ENCODE peak calls at places on chromosomes 6 and 20, in seven cellular contexts. One of them, this sample, is unnamed.

GRCh38 chr6:100266512-100266911 is 198.2 kb downstream of the SIM1 start:
- DNase-seq in SK-N-SH: no peak
- DNase-seq in hepatocyte: no peak
- DNase-seq in HCT116: no peak
- DNase-seq in OCI-LY7: no peak
- DNase-seq in MM.1S: no peak
- DNase-seq in GM23248: no peak
- DNase-seq in this sample: peak; percentile 16

GRCh38 chr6:72535124-72535523 is 86.7 kb upstream of the KCNQ5 start:
- DNase-seq in SK-N-SH: no peak
- DNase-seq in HCT116: no peak
- DNase-seq in hepatocyte: no peak
- DNase-seq in MM.1S: no peak
- DNase-seq in OCI-LY7: no peak
- DNase-seq in GM23248: no peak
- DNase-seq in this sample: peak; percentile 54

GRCh38 chr6:56038764-56039163 is 163.4 kb upstream of the BMP5 start:
- DNase-seq in OCI-LY7: no peak
- DNase-seq in GM23248: no peak
- DNase-seq in HCT116: no peak
- DNase-seq in MM.1S: no peak
- DNase-seq in hepatocyte: no peak
- DNase-seq in SK-N-SH: no peak
- DNase-seq in this sample: no peak

GRCh38 chr20:32470025-32470861 is 112.1 kb downstream of the ASXL1 start:
- DNase-seq in hepatocyte: peak; percentile 80
- DNase-seq in GM23248: peak; percentile 29
- DNase-seq in SK-N-SH: peak; percentile 75
- DNase-seq in HCT116: peak; percentile 16
- DNase-seq in MM.1S: peak; percentile 31
- DNase-seq in OCI-LY7: peak; percentile 61
- DNase-seq in this sample: peak; percentile 87

GRCh38 chr6:84052204-84052882 is 18.8 kb downstream of the MRAP2 start:
- DNase-seq in HCT116: no peak
- DNase-seq in OCI-LY7: no peak
- DNase-seq in SK-N-SH: peak; percentile 52
- DNase-seq in hepatocyte: peak; percentile 53
- DNase-seq in GM23248: peak; percentile 80
- DNase-seq in MM.1S: no peak
- DNase-seq in this sample: peak; percentile 89

GRCh38 chr6:15569035-15569995 is 93.5 kb downstream of the DTNBP1 start:
- DNase-seq in MM.1S: no peak
- DNase-seq in hepatocyte: no peak
- DNase-seq in GM23248: no peak
- DNase-seq in OCI-LY7: no peak
- DNase-seq in SK-N-SH: no peak
- DNase-seq in HCT116: no peak
- DNase-seq in this sample: peak; percentile 70

GRCh38 chr6:435442-436307 is 44.1 kb downstream of the IRF4 start:
- DNase-seq in HCT116: no peak
- DNase-seq in MM.1S: no peak
- DNase-seq in OCI-LY7: no peak
- DNase-seq in GM23248: peak; percentile 30
- DNase-seq in SK-N-SH: peak; percentile 2
- DNase-seq in hepatocyte: no peak
- DNase-seq in this sample: no peak

GRCh38 chr20:35344354-35344837 is 52.2 kb upstream of the FAM83C start:
- DNase-seq in MM.1S: no peak
- DNase-seq in hepatocyte: peak; percentile 76
- DNase-seq in HCT116: no peak
- DNase-seq in GM23248: peak; percentile 76
- DNase-seq in OCI-LY7: no peak
- DNase-seq in SK-N-SH: peak; percentile 37
- DNase-seq in this sample: no peak

GRCh38 chr20:17875106-17875980 is 93.3 kb downstream of the SNX5 start:
- DNase-seq in MM.1S: no peak
- DNase-seq in hepatocyte: peak; percentile 92
- DNase-seq in HCT116: no peak
- DNase-seq in SK-N-SH: no peak
- DNase-seq in OCI-LY7: no peak
- DNase-seq in GM23248: peak; percentile 75
- DNase-seq in this sample: no peak

GRCh38 chr6:105250523-105250922 is 70.7 kb upstream of the POPDC3 start:
- DNase-seq in SK-N-SH: no peak
- DNase-seq in MM.1S: no peak
- DNase-seq in OCI-LY7: no peak
- DNase-seq in GM23248: peak; percentile 39
- DNase-seq in hepatocyte: peak; percentile 46
- DNase-seq in HCT116: no peak
- DNase-seq in this sample: no peak

GRCh38 chr6:30880563-30881252 is 3.6 kb upstream of the DDR1 start:
- DNase-seq in hepatocyte: no peak
- DNase-seq in SK-N-SH: peak; percentile 48
- DNase-seq in OCI-LY7: no peak
- DNase-seq in GM23248: no peak
- DNase-seq in MM.1S: no peak
- DNase-seq in HCT116: no peak
- DNase-seq in this sample: peak; percentile 93

GRCh38 chr20:19015326-19015725 is 197.1 kb upstream of the SLC24A3 start:
- DNase-seq in SK-N-SH: no peak
- DNase-seq in hepatocyte: no peak
- DNase-seq in GM23248: no peak
- DNase-seq in MM.1S: no peak
- DNase-seq in OCI-LY7: no peak
- DNase-seq in HCT116: no peak
- DNase-seq in this sample: no peak

GRCh38 chr6:132369526-132369925 is 31.7 kb downstream of the MOXD1 start:
- DNase-seq in hepatocyte: no peak
- DNase-seq in OCI-LY7: no peak
- DNase-seq in SK-N-SH: no peak
- DNase-seq in MM.1S: no peak
- DNase-seq in HCT116: no peak
- DNase-seq in GM23248: peak; percentile 95
- DNase-seq in this sample: no peak

GRCh38 chr20:63321148-63321831 is 28.3 kb downstream of the COL20A1 start:
- DNase-seq in HCT116: no peak
- DNase-seq in OCI-LY7: no peak
- DNase-seq in GM23248: peak; percentile 77
- DNase-seq in hepatocyte: peak; percentile 52
- DNase-seq in MM.1S: no peak
- DNase-seq in SK-N-SH: no peak
- DNase-seq in this sample: no peak

GRCh38 chr6:31175961-31176360 is 5.5 kb upstream of the POU5F1 start:
- DNase-seq in HCT116: no peak
- DNase-seq in MM.1S: no peak
- DNase-seq in SK-N-SH: no peak
- DNase-seq in hepatocyte: no peak
- DNase-seq in GM23248: peak; percentile 69
- DNase-seq in OCI-LY7: no peak
- DNase-seq in this sample: no peak

GRCh38 chr6:134063121-134063965 is 10.9 kb upstream of the SLC2A12 start:
- DNase-seq in HCT116: no peak
- DNase-seq in hepatocyte: no peak
- DNase-seq in MM.1S: no peak
- DNase-seq in OCI-LY7: no peak
- DNase-seq in GM23248: no peak
- DNase-seq in SK-N-SH: no peak
- DNase-seq in this sample: peak; percentile 79

GRCh38 chr6:70790483-70790882 is 122.8 kb downstream of the SMAP1 start:
- DNase-seq in OCI-LY7: no peak
- DNase-seq in HCT116: no peak
- DNase-seq in hepatocyte: no peak
- DNase-seq in MM.1S: no peak
- DNase-seq in GM23248: peak; percentile 43
- DNase-seq in SK-N-SH: no peak
- DNase-seq in this sample: no peak

GRCh38 chr6:170369439-170369838 is 62.9 kb downstream of the FAM120B start:
- DNase-seq in hepatocyte: no peak
- DNase-seq in HCT116: no peak
- DNase-seq in MM.1S: no peak
- DNase-seq in OCI-LY7: no peak
- DNase-seq in SK-N-SH: no peak
- DNase-seq in GM23248: no peak
- DNase-seq in this sample: no peak

GRCh38 chr20:63051911-63052310 is 45.1 kb upstream of the BHLHE23 start:
- DNase-seq in hepatocyte: no peak
- DNase-seq in OCI-LY7: no peak
- DNase-seq in SK-N-SH: no peak
- DNase-seq in MM.1S: no peak
- DNase-seq in HCT116: no peak
- DNase-seq in GM23248: no peak
- DNase-seq in this sample: no peak

GRCh38 chr20:57503035-57503658 is 21.8 kb downstream of the CTCFL start:
- DNase-seq in GM23248: no peak
- DNase-seq in MM.1S: no peak
- DNase-seq in HCT116: no peak
- DNase-seq in SK-N-SH: no peak
- DNase-seq in OCI-LY7: no peak
- DNase-seq in hepatocyte: no peak
- DNase-seq in this sample: no peak

GRCh38 chr6:56690519-56691200 is 48.0 kb upstream of the DST start:
- DNase-seq in SK-N-SH: no peak
- DNase-seq in MM.1S: no peak
- DNase-seq in hepatocyte: no peak
- DNase-seq in OCI-LY7: no peak
- DNase-seq in GM23248: peak; percentile 89
- DNase-seq in HCT116: no peak
- DNase-seq in this sample: no peak

GRCh38 chr20:2889797-2890196 is 16.5 kb downstream of the PTPRA start:
- DNase-seq in GM23248: no peak
- DNase-seq in OCI-LY7: no peak
- DNase-seq in HCT116: no peak
- DNase-seq in SK-N-SH: no peak
- DNase-seq in MM.1S: no peak
- DNase-seq in hepatocyte: no peak
- DNase-seq in this sample: no peak

GRCh38 chr20:2889209-2889608 is 15.9 kb downstream of the PTPRA start:
- DNase-seq in MM.1S: no peak
- DNase-seq in hepatocyte: no peak
- DNase-seq in HCT116: no peak
- DNase-seq in OCI-LY7: no peak
- DNase-seq in SK-N-SH: no peak
- DNase-seq in GM23248: no peak
- DNase-seq in this sample: no peak

GRCh38 chr20:2891343-2891742 is 18.1 kb downstream of the PTPRA start:
- DNase-seq in OCI-LY7: no peak
- DNase-seq in HCT116: no peak
- DNase-seq in hepatocyte: no peak
- DNase-seq in MM.1S: no peak
- DNase-seq in GM23248: no peak
- DNase-seq in SK-N-SH: no peak
- DNase-seq in this sample: no peak

GRCh38 chr20:2890743-2891142 is 17.5 kb downstream of the PTPRA start:
- DNase-seq in hepatocyte: no peak
- DNase-seq in GM23248: peak; percentile 21
- DNase-seq in OCI-LY7: no peak
- DNase-seq in MM.1S: no peak
- DNase-seq in SK-N-SH: no peak
- DNase-seq in HCT116: no peak
- DNase-seq in this sample: no peak

DNA sequence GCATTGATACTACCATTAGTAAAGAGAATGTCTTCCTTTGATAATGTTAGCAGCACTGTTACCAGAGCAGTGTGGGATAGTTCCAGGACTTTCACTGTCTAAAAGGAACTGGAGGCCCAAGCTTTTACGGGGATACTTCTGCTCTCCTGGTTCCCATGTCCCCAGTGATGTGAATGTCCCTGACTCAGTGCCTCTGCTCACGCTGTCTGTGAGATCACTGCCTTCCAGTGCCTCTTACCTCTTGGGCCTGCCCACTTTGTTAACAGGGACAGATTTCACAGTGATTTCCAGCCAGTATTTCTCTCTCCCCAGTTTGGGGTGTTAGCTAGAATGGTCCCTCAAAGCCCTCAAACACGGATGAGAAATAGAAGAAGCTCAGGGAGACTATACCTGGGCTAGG is 14.4 kb downstream of the PTPRA start:
- DNase-seq in OCI-LY7: no peak
- DNase-seq in HCT116: no peak
- DNase-seq in SK-N-SH: no peak
- DNase-seq in GM23248: no peak
- DNase-seq in MM.1S: no peak
- DNase-seq in hepatocyte: no peak
- DNase-seq in this sample: no peak
- H2AFZ ChIP-seq in OCI-LY7: no peak overlapping the region
- H2AFZ ChIP-seq in HCT116: no peak overlapping the region
- H2AFZ ChIP-seq in SK-N-SH: no peak overlapping the region
- H2AFZ ChIP-seq in GM23248: no peak overlapping the region
- H2AFZ ChIP-seq in MM.1S: no peak overlapping the region
- H2AFZ ChIP-seq in hepatocyte: no peak overlapping the region
- H2AFZ ChIP-seq in this sample: no peak overlapping the region

DNA sequence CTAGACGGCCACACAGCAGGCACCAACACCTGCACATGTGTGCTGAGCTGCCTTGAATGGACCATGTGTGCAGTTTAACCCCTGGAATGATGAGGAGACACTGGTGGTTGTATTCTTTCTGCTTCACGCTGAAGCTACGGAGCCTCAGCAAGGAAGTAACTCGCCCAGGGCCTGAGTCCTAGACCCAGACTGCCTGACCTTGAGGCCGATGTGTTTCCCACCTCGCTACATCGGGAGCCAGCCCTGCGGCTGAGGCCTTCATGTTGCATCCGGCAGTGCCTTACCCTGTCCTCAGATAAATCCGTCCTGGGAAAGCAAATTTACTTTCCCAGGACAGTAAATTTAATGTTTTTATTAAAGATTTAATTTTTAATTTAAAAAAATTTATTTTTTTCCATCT is 110.0 kb upstream of the MTHFD1L start:
- DNase-seq in GM23248: no peak
- DNase-seq in hepatocyte: no peak
- DNase-seq in MM.1S: no peak
- DNase-seq in OCI-LY7: no peak
- DNase-seq in SK-N-SH: no peak
- DNase-seq in HCT116: no peak
- DNase-seq in this sample: no peak
- H3K4me1 ChIP-seq in GM23248: peaks cover 22% of the 10 kb centered on the region
- H3K4me1 ChIP-seq in hepatocyte: peaks cover 8% of the 10 kb centered on the region
- H3K4me1 ChIP-seq in MM.1S: no peaks in the 10 kb centered on the region
- H3K4me1 ChIP-seq in OCI-LY7: no peaks in the 10 kb centered on the region
- H3K4me1 ChIP-seq in SK-N-SH: no peaks in the 10 kb centered on the region
- H3K4me1 ChIP-seq in HCT116: no peaks in the 10 kb centered on the region
- H3K4me1 ChIP-seq in this sample: peaks cover 13% of the 10 kb centered on the region

GRCh38 chr6:19549109-19549508 is 288.1 kb upstream of the ID4 start:
- DNase-seq in HCT116: no peak
- DNase-seq in GM23248: no peak
- DNase-seq in MM.1S: no peak
- DNase-seq in OCI-LY7: peak; percentile 45
- DNase-seq in SK-N-SH: no peak
- DNase-seq in hepatocyte: no peak
- DNase-seq in this sample: no peak
- H3K9me2 ChIP-seq in HCT116: no peaks in the 10 kb centered on the region
- H3K9me2 ChIP-seq in GM23248: no peaks in the 10 kb centered on the region
- H3K9me2 ChIP-seq in MM.1S: no peaks in the 10 kb centered on the region
- H3K9me2 ChIP-seq in OCI-LY7: no peaks in the 10 kb centered on the region
- H3K9me2 ChIP-seq in SK-N-SH: no peaks in the 10 kb centered on the region
- H3K9me2 ChIP-seq in hepatocyte: no peaks in the 10 kb centered on the region
- H3K9me2 ChIP-seq in this sample: no peaks in the 10 kb centered on the region

DNA sequence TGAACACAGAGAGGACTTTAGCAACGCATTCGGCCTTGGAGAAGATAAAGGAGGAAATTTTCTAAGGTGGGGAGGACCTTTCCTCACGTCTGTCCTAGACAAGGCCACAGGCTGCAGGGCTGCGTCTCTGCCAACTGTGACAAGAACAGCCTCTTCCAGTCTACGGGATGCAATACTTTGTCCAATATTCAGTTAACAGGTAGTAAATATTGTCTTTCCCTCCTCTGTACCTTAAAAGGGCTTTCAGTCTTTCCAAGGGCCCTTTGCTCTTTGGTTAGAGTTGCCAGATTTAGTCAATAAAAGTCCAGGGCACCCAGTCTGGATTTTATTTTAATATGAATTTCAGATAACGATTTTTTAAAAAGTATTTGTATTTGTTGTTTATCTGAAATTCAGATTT is 78.2 kb downstream of the ELOVL4 start:
- DNase-seq in hepatocyte: no peak
- DNase-seq in GM23248: no peak
- DNase-seq in SK-N-SH: no peak
- DNase-seq in HCT116: no peak
- DNase-seq in MM.1S: no peak
- DNase-seq in OCI-LY7: no peak
- DNase-seq in this sample: no peak
- H2AFZ ChIP-seq in hepatocyte: peak overlapping the region; percentile 35
- H2AFZ ChIP-seq in GM23248: peak overlapping the region; percentile 83
- H2AFZ ChIP-seq in SK-N-SH: peak overlapping the region; percentile 88
- H2AFZ ChIP-seq in HCT116: peak overlapping the region; percentile 97
- H2AFZ ChIP-seq in MM.1S: no peak overlapping the region
- H2AFZ ChIP-seq in OCI-LY7: peak overlapping the region; percentile 95
- H2AFZ ChIP-seq in this sample: no peak overlapping the region